ENCODE peak calls at places on chromosomes 12 and 14, in nine cellular contexts. J is A549, V is stomach, G is H1, O is K562, M is HepG2, I is transverse colon, E is SK-N-SH, P is suprapubic skin. X is an unnamed sample. For H3K9me3, the result is how much of the 10 kb centered on the place peaks cover.

GRCh38 chr12:42961395-42961794 is 371.8 kb upstream of the PRICKLE1 start:
- DNase-seq in P (no peak), G (no peak), V (no peak), I (no peak), M (peak), O (no peak), E (no peak), J (peak), X (no peak)

GRCh38 chr14:54686871-54687749 is 120.2 kb downstream of the SAMD4A start:
- DNase-seq in E (no peak), I (no peak), M (no peak), O (no peak), G (no peak), P (no peak), J (no peak), V (no peak), X (no peak)

GRCh38 chr12:29582156-29582555 is 84.7 kb upstream of the OVCH1 start:
- DNase-seq in P (no peak), I (no peak), G (no peak), V (no peak), E (no peak), O (no peak), J (no peak), M (no peak), X (no peak)

GRCh38 chr12:13962699-13963098 is 18.7 kb downstream of the GRIN2B start:
- DNase-seq in O (peak), G (peak), M (peak), V (no peak), E (peak), P (no peak), I (no peak), J (peak), X (no peak)

GRCh38 chr14:63421226-63421625 is 102.5 kb upstream of the GPHB5 start:
- DNase-seq in J (no peak), I (no peak), M (no peak), G (no peak), E (peak), P (no peak), O (no peak), V (no peak), X (no peak)

GRCh38 chr14:63276492-63277342 is 42.0 kb downstream of the GPHB5 start:
- DNase-seq in M (peak), P (no peak), V (no peak), G (no peak), O (peak), J (peak), I (no peak), E (peak), X (no peak)

GRCh38 chr14:22555573-22556011 is 33.4 kb downstream of the DAD1 start:
- DNase-seq in J (no peak), P (no peak), M (no peak), E (no peak), V (no peak), G (no peak), I (no peak), O (no peak), X (no peak)

GRCh38 chr14:94051115-94051514 is 25.0 kb downstream of the OTUB2 start:
- DNase-seq in M (no peak), E (no peak), G (no peak), O (peak), I (peak), J (no peak), V (peak), P (no peak), X (peak)

GRCh38 chr12:86613306-86613705 is 357.1 kb upstream of the MGAT4C start:
- DNase-seq in O (no peak), J (no peak), P (no peak), M (no peak), E (no peak), G (no peak), V (no peak), I (no peak), X (no peak)

GRCh38 chr12:55072093-55072492 is 52.3 kb downstream of the NEUROD4 start:
- DNase-seq in I (peak), M (peak), V (peak), G (peak), P (no peak), J (peak), E (no peak), O (peak), X (no peak)

GRCh38 chr12:123389560-123390351 is 5.8 kb downstream of the KMT5A start:
- DNase-seq in O (peak), P (peak), I (peak), M (peak), E (peak), V (peak), G (peak), J (peak), X (peak)

GRCh38 chr12:51675062-51675803 is 84.2 kb downstream of the SCN8A start:
- DNase-seq in J (no peak), O (no peak), M (no peak), G (no peak), P (no peak), I (no peak), V (no peak), E (no peak), X (no peak)

GRCh38 chr12:89709994-89710872 is 1.6 kb upstream of the ATP2B1 start:
- DNase-seq in J (peak), I (peak), G (peak), P (peak), V (peak), M (no peak), E (no peak), O (no peak), X (peak)

GRCh38 chr14:105805701-105806100 is 279.3 kb downstream of the TMEM121 start:
- DNase-seq in V (no peak), O (no peak), J (no peak), E (no peak), I (no peak), M (no peak), P (no peak), G (no peak), X (no peak)

GRCh38 chr14:105806568-105806967 is 280.2 kb downstream of the TMEM121 start:
- DNase-seq in I (no peak), G (no peak), J (no peak), O (no peak), M (no peak), E (no peak), V (no peak), P (no peak), X (no peak)
- H3K9me3 ChIP-seq in I (under half), G (half or more), J (under half), O (under half), M (under half), E (under half), V (under half), P (under half), X (under half)

GRCh38 chr14:34845869-34846268 is 29.3 kb downstream of the BAZ1A start:
- DNase-seq in I (no peak), P (no peak), G (no peak), J (no peak), M (no peak), O (no peak), E (no peak), V (no peak), X (no peak)

GRCh38 chr14:34853041-34853440 is 22.1 kb downstream of the BAZ1A start:
- DNase-seq in E (no peak), V (no peak), O (no peak), I (no peak), P (no peak), M (no peak), G (no peak), J (no peak), X (no peak)

GRCh38 chr14:34851395-34851794 is 23.8 kb downstream of the BAZ1A start:
- DNase-seq in J (peak), G (no peak), M (no peak), O (no peak), P (no peak), I (no peak), E (no peak), V (no peak), X (no peak)
- TF ChIP-seq EP300 in J (no peak), G (no peak), M (no peak), O (no peak), P (no peak), I (no peak), E (no peak), V (no peak), X (no peak)

GRCh38 chr12:34399631-34400422 is 377.5 kb downstream of the ALG10 start:
- DNase-seq in I (peak), V (peak), O (no peak), E (peak), P (peak), M (no peak), J (no peak), G (peak), X (peak)
- H3K9me3 ChIP-seq in I (under half), V (half or more), O (under half), E (under half), P (under half), M (under half), J (under half), G (half or more), X (under half)

GRCh38 chr14:64845878-64846277 is 33.8 kb downstream of the SPTB start:
- DNase-seq in J (no peak), G (no peak), E (peak), O (peak), I (no peak), P (no peak), V (no peak), M (no peak), X (no peak)
- TF ChIP-seq EP300 in J (no peak), G (no peak), E (no peak), O (no peak), I (no peak), P (no peak), V (no peak), M (no peak), X (no peak)

DNA sequence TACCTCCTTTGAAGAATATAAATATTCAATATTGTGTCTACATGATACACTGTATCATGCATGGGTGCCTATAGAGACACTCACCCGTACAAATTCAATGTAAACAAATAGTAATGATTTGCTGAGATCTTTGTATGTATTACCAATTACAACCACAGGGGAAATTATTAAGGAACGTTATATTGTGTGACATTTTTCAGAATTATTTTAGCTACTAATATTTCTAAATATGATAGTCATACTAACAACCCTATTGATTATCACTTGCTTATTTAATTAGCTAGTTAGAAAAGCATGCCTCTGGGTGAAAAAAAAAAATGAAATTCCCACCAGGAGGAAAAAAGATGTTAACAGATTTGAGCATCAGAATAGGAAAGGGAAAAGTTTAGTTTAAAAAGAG is 2.1 kb downstream of the SOX5 start:
- DNase-seq in M (no peak), E (no peak), J (no peak), P (no peak), O (no peak), I (no peak), G (no peak), V (no peak), X (no peak)
- H3K9me3 ChIP-seq in M (under half), E (under half), J (under half), P (under half), O (under half), I (under half), G (under half), V (under half), X (under half)

GRCh38 chr12:78981-79380 is 12.4 kb downstream of the IQSEC3 start:
- DNase-seq in J (no peak), P (no peak), E (no peak), M (no peak), I (no peak), V (no peak), G (no peak), O (no peak), X (no peak)

GRCh38 chr12:85191-85666 is 18.7 kb downstream of the IQSEC3 start:
- DNase-seq in O (no peak), V (no peak), E (no peak), P (no peak), J (no peak), G (no peak), I (no peak), M (no peak), X (no peak)

GRCh38 chr12:84056-84455 is 17.5 kb downstream of the IQSEC3 start:
- DNase-seq in M (no peak), J (no peak), V (no peak), E (peak), G (no peak), I (no peak), P (no peak), O (no peak), X (no peak)

GRCh38 chr12:82740-83139 is 16.2 kb downstream of the IQSEC3 start:
- DNase-seq in E (no peak), J (no peak), I (no peak), V (no peak), P (no peak), M (no peak), O (no peak), G (no peak), X (no peak)

GRCh38 chr12:80681-81190 is 14.2 kb downstream of the IQSEC3 start:
- DNase-seq in J (no peak), M (no peak), G (no peak), P (no peak), I (no peak), E (no peak), V (no peak), O (no peak), X (no peak)
- TF ChIP-seq EP300 in J (no peak), M (no peak), G (no peak), P (no peak), I (no peak), E (no peak), V (no peak), O (no peak), X (no peak)

DNA sequence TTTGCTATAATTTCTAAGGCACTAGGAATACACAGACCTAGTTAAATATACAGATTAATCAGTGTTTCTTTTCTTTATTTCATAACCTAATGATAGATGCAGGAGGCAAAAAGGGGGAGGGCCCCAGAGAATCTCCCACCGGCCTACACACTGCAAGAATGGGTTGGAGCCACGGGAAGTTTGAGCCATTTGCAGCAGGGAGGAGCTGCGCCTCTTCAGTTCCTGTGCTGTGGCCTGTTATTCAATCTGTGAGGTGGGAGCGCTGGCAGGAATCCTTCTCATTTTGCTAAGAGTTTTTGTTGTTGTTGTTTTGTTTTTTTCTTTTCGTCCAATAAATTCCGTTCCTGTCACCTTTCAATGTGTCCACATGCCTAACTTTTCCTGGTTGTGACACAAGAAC is 251.3 kb upstream of the RPL10L start:
- DNase-seq in J (no peak), E (no peak), G (no peak), M (no peak), O (no peak), V (no peak), I (no peak), P (no peak), X (no peak)
- H3K9me3 ChIP-seq in J (under half), E (under half), G (under half), M (under half), O (under half), V (under half), I (under half), P (under half), X (under half)

DNA sequence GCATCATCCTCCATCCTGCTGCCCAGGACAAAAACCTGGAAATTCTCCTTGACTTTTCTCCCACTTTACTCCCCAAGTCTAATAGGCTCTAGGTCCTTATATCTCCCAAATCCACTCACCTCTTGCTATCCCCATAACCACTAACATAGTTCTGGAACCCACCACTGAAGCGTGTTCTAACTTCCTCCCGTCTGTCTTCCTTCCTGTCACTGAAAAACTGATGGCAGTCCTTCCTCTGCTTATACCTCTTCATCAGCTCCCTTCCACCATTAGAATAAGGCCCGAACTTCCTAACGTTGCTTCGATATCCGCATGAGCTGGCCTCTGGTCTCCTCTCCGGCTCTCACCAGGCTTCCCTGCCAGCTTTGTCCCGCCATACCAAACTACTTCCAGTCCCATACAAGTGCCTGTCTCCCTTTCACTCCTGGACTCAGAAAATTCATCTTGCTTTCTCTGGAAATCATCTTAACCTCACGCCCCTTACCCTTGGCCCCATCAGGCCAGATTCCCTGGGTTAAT is 63.0 kb upstream of the BCL2L14 start:
- DNase-seq in E (no peak), O (no peak), M (no peak), I (no peak), J (no peak), G (no peak), V (no peak), P (no peak), X (no peak)
- TF ChIP-seq EP300 in E (no peak), O (no peak), M (no peak), I (no peak), J (no peak), G (no peak), V (no peak), P (no peak), X (no peak)

GRCh38 chr12:132354211-132354981 is 25.0 kb upstream of the GALNT9 start:
- DNase-seq in V (no peak), J (no peak), I (no peak), E (no peak), P (no peak), O (no peak), M (no peak), G (no peak), X (no peak)
- H3K9me3 ChIP-seq in V (under half), J (under half), I (under half), E (under half), P (under half), O (under half), M (under half), G (under half), X (under half)

GRCh38 chr14:77037338-77037782 is 8.9 kb upstream of the IRF2BPL start:
- DNase-seq in G (no peak), O (no peak), J (no peak), P (no peak), M (no peak), I (no peak), E (no peak), V (no peak), X (no peak)
- TF ChIP-seq EP300 in G (no peak), O (no peak), J (no peak), P (no peak), M (no peak), I (no peak), E (no peak), V (no peak), X (no peak)